ENCODE peak calls at places on chromosomes 5 and 9, in five cellular contexts. C, N, Y, S and V are unnamed samples. For H3K4me1 and H3K36me3, the result is how much of the 10 kb centered on the place peaks cover.

GRCh38 chr9:114080773-114081440 is 2.8 kb upstream of the AMBP start:
- DNase-seq in Y (peak), S (no peak), N (no peak), C (peak), V (no peak)

GRCh38 chr5:59840200-59840601 is 53.3 kb downstream of the PDE4D start:
- DNase-seq in S (no peak), Y (no peak), N (no peak), C (no peak), V (no peak)

GRCh38 chr5:84378961-84379360 is 5.7 kb downstream of the EDIL3 start:
- DNase-seq in N (no peak), Y (no peak), C (no peak), S (no peak), V (no peak)

GRCh38 chr5:76582252-76583162 is 40.7 kb downstream of the F2RL2 start:
- DNase-seq in S (no peak), C (no peak), N (no peak), Y (no peak), V (no peak)

GRCh38 chr9:27540537-27540936 is 10.9 kb upstream of the MOB3B start:
- DNase-seq in S (no peak), C (no peak), N (no peak), Y (no peak), V (no peak)

GRCh38 chr5:90095292-90096060 is 314.1 kb downstream of the CETN3 start:
- DNase-seq in S (no peak), C (no peak), N (no peak), Y (no peak), V (no peak)

GRCh38 chr5:32778403-32778802 is 67.3 kb downstream of the NPR3 start:
- DNase-seq in Y (no peak), C (no peak), S (no peak), N (no peak), V (no peak)

GRCh38 chr5:29930316-29930715 is 1263.2 kb upstream of the CDH6 start:
- DNase-seq in N (no peak), C (no peak), S (no peak), Y (no peak), V (no peak)

GRCh38 chr5:33867236-33867635 is 24.6 kb downstream of the ADAMTS12 start:
- DNase-seq in N (no peak), C (no peak), S (no peak), Y (no peak), V (no peak)

GRCh38 chr5:81830602-81831001 is 79.7 kb upstream of the SSBP2 start:
- DNase-seq in N (no peak), S (no peak), Y (no peak), C (no peak), V (no peak)

GRCh38 chr5:39713224-39713911 is 288.6 kb upstream of the DAB2 start:
- DNase-seq in N (no peak), Y (no peak), S (peak), C (no peak), V (no peak)

GRCh38 chr9:94945191-94946144 is 219.0 kb downstream of the AOPEP start:
- DNase-seq in C (no peak), Y (peak), N (no peak), S (peak), V (peak)

GRCh38 chr9:92947268-92948031 is at the start of gene FGD3:
- DNase-seq in N (peak), Y (peak), S (no peak), C (no peak), V (no peak)

GRCh38 chr9:123637940-123638634 is 282.1 kb downstream of the CRB2 start:
- DNase-seq in N (peak), S (no peak), C (no peak), Y (no peak), V (no peak)

GRCh38 chr5:150036513-150036912 is 36.0 kb downstream of the HMGXB3 start:
- DNase-seq in Y (no peak), S (peak), C (no peak), N (no peak), V (no peak)

GRCh38 chr9:20408513-20408912 is 213.8 kb downstream of the MLLT3 start:
- DNase-seq in Y (peak), C (no peak), S (no peak), N (no peak), V (no peak)

GRCh38 chr5:107165296-107165695 is 505.4 kb downstream of the EFNA5 start:
- DNase-seq in N (no peak), S (no peak), Y (no peak), C (no peak), V (no peak)

GRCh38 chr5:90813392-90813791 is 254.8 kb downstream of the ADGRV1 start:
- DNase-seq in C (no peak), N (no peak), S (no peak), Y (no peak), V (no peak)

GRCh38 chr9:2208991-2209390 is 193.8 kb downstream of the SMARCA2 start:
- DNase-seq in C (no peak), N (no peak), Y (no peak), S (no peak), V (no peak)

GRCh38 chr9:121718063-121718462 is 66.6 kb downstream of the DAB2IP start:
- DNase-seq in C (no peak), S (no peak), Y (peak), N (no peak), V (peak)

GRCh38 chr5:65446682-65447081 is 35.0 kb downstream of the ADAMTS6 start:
- DNase-seq in N (no peak), Y (no peak), S (no peak), C (no peak), V (no peak)

GRCh38 chr5:97618721-97619120 is 435.7 kb upstream of the RIOK2 start:
- DNase-seq in Y (no peak), C (no peak), S (no peak), N (no peak), V (no peak)

GRCh38 chr9:81685763-81686613 is 3.4 kb downstream of the TLE1 start:
- DNase-seq in S (no peak), Y (no peak), N (no peak), C (peak), V (no peak)

GRCh38 chr9:131095666-131096489 is 453 bp upstream of the AIF1L start:
- DNase-seq in N (no peak), S (no peak), C (no peak), Y (peak), V (no peak)

GRCh38 chr5:72434781-72435437 is 72.3 kb downstream of the ZNF366 start:
- DNase-seq in N (no peak), Y (no peak), S (peak), C (no peak), V (no peak)

GRCh38 chr5:1510151-1510561 is 13.6 kb downstream of the LPCAT1 start:
- DNase-seq in S (no peak), N (no peak), Y (peak), C (no peak), V (peak)

GRCh38 chr9:109519366-109519765 is 21.3 kb upstream of the PTPN3 start:
- DNase-seq in N (no peak), S (no peak), C (no peak), Y (no peak), V (no peak)

GRCh38 chr9:121331992-121332685 is 37.9 kb downstream of the STOM start:
- DNase-seq in Y (no peak), S (no peak), N (no peak), C (no peak), V (no peak)

GRCh38 chr5:160744253-160745112 is 107.5 kb downstream of the ATP10B start:
- DNase-seq in C (no peak), S (no peak), N (no peak), Y (no peak), V (no peak)

GRCh38 chr9:34070601-34071340 is 22.1 kb upstream of the UBAP2 start:
- DNase-seq in C (no peak), S (peak), Y (no peak), N (no peak), V (no peak)

GRCh38 chr5:73093943-73094342 is 26.4 kb upstream of the TMEM171 start:
- DNase-seq in Y (no peak), N (no peak), S (no peak), C (no peak), V (no peak)

GRCh38 chr9:32487981-32488380 is 38.0 kb downstream of the RIGI start:
- DNase-seq in S (no peak), Y (no peak), C (no peak), N (no peak), V (no peak)

GRCh38 chr5:169548315-169548714 is 35.3 kb upstream of the SPDL1 start:
- DNase-seq in C (peak), N (no peak), Y (no peak), S (no peak), V (no peak)

GRCh38 chr5:146565764-146566163 is 49.8 kb upstream of the GPR151 start:
- DNase-seq in S (no peak), Y (peak), N (peak), C (no peak), V (no peak)

GRCh38 chr5:73985145-73985544 is 359.1 kb downstream of the ARHGEF28 start:
- DNase-seq in Y (no peak), N (no peak), C (no peak), S (no peak), V (no peak)

GRCh38 chr5:76607353-76607871 is 15.8 kb downstream of the F2RL2 start:
- DNase-seq in N (no peak), C (no peak), Y (no peak), S (no peak), V (no peak)

GRCh38 chr9:123375725-123376132 is 19.7 kb downstream of the CRB2 start:
- DNase-seq in Y (no peak), C (no peak), S (no peak), N (no peak), V (peak)

GRCh38 chr5:137565450-137565849 is 66.3 kb upstream of the SPOCK1 start:
- DNase-seq in S (no peak), N (no peak), C (no peak), Y (no peak), V (no peak)

GRCh38 chr5:14006823-14007510 is 62.5 kb upstream of the DNAH5 start:
- DNase-seq in C (no peak), S (peak), N (no peak), Y (no peak), V (no peak)

GRCh38 chr9:134554750-134555655 is 86.6 kb upstream of the COL5A1 start:
- DNase-seq in C (no peak), S (no peak), Y (peak), N (no peak), V (no peak)

GRCh38 chr9:134551657-134552348 is 89.8 kb upstream of the COL5A1 start:
- DNase-seq in N (no peak), C (no peak), Y (no peak), S (no peak), V (no peak)

GRCh38 chr9:134552349-134552990 is 89.1 kb upstream of the COL5A1 start:
- DNase-seq in Y (no peak), S (no peak), C (no peak), N (no peak), V (no peak)

GRCh38 chr9:134554011-134554749 is 87.4 kb upstream of the COL5A1 start:
- DNase-seq in C (no peak), Y (no peak), S (no peak), N (no peak), V (no peak)

DNA sequence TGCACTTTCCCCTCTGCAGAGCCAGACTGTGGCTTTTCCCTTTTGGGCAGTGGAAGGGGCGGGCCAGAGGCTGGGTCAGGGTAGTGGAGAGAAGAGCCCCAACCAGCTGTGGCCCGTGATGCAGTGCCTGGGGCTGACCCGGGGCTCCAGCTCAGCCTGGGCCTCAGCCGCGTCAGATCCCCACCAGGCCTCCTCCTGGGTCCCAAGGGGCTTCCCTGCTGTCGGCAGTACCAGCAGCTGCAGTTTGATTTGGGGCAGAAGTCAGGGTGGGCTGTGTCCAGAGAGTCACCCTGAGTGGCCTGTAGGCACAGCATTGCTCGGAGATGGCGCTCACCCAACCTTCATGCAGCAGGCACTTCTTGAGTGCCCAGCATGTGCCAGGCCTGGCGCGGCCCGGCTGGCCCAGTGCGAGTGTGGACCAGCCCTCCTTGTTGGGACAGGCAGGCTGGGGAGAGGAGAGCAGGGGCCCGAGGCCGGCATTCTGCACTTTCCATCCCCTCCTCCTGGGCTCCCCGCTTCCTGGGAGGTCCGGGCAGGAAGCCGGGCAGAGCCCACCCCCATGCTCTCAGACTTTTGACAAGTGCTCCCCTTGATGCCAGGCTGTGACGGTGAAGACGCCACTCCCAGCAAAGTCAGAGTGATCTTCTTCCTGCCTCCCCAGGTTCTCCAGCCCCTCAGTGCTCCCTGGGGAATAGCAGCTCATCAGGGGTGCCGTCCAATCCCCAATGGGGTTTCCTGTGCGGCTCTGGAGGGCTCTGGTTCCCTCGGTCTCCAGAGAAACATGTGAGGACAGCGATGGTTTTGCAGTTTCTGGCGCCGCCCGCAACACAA is 88.3 kb upstream of the COL5A1 start:
- DNase-seq in S (no peak), Y (no peak), C (no peak), N (no peak), V (no peak)
- H3K4me1 ChIP-seq in S (under half), Y (under half), C (under half), N (under half), V (under half)

DNA sequence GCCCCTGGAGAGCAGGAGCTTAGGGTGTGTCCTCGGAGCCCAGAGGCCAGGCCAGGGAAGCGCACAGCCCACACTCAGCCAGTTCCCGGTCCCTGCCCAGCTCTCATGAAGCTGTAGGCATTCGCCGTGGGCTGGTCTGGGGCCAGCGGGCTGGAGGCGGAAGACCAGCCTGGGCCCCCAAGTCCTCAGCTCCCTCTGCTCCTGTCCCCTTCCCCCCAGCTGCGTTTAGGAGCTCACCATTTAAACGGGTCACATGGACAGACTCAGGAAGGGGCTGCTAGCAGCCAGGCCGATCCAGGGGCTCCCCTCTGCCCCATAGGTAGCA is 17.4 kb downstream of the DNLZ start:
- DNase-seq in S (no peak), Y (no peak), C (no peak), N (no peak), V (no peak)
- H3K27ac ChIP-seq in S (no peak), Y (peak), C (no peak), N (no peak), V (no peak)

GRCh38 chr5:17229308-17229707 is 11.9 kb downstream of the BASP1 start:
- DNase-seq in N (no peak), S (no peak), C (no peak), Y (no peak), V (no peak)

GRCh38 chr5:17230808-17231525 is 13.5 kb downstream of the BASP1 start:
- DNase-seq in Y (no peak), C (no peak), S (no peak), N (no peak), V (no peak)

GRCh38 chr5:17234384-17234783 is 17.0 kb downstream of the BASP1 start:
- DNase-seq in S (no peak), N (no peak), C (no peak), Y (no peak), V (no peak)

GRCh38 chr5:17233488-17233887 is 16.1 kb downstream of the BASP1 start:
- DNase-seq in C (no peak), Y (no peak), S (no peak), N (no peak), V (no peak)

GRCh38 chr5:17232405-17232804 is 15.0 kb downstream of the BASP1 start:
- DNase-seq in C (peak), Y (no peak), N (no peak), S (no peak), V (no peak)
- H3K36me3 ChIP-seq in C (under half), Y (half or more), N (under half), S (under half), V (under half)

DNA sequence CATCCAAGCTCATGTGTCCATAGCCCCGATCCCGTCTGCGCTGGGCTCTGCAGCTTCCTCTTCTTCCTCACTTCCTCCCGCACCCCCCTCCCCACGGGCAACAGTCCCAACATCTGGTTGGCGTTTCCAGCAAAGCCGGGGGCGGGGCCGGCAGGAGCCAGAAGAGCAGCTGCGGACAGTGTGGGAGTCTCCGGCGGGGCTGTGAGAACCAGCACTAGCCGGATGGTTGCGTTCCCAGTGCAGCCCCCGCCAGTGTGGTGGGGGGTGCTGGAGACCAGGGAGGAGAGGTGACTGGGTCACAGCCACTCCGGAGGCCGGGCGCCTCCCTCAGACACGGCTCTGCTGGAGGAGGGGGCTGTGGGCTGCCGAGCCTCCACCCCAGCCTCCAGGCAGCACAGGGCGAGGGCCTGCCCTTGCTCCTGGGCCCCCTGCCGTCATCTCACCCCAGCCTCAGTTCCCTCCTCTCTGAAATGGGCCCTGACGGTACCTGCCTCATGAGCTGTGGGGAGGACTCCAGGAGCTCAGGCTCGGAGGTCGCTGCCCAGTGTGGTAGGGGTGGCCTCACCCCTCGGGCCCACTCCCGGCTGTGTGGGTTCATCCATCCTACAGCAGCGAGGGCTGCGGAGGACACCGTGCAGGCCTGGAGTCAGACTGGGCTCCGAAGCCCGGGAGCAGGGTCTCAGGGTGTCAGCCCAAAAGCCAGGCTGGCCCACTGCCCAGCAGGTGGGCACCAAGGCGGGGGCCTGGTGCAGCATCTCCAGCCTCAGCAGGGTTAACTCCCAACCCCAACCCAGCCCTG is 41.5 kb upstream of the NOTCH1 start:
- DNase-seq in Y (peak), C (no peak), N (no peak), S (peak), V (peak)
- H3K4me1 ChIP-seq in Y (under half), C (under half), N (under half), S (under half), V (under half)

DNA sequence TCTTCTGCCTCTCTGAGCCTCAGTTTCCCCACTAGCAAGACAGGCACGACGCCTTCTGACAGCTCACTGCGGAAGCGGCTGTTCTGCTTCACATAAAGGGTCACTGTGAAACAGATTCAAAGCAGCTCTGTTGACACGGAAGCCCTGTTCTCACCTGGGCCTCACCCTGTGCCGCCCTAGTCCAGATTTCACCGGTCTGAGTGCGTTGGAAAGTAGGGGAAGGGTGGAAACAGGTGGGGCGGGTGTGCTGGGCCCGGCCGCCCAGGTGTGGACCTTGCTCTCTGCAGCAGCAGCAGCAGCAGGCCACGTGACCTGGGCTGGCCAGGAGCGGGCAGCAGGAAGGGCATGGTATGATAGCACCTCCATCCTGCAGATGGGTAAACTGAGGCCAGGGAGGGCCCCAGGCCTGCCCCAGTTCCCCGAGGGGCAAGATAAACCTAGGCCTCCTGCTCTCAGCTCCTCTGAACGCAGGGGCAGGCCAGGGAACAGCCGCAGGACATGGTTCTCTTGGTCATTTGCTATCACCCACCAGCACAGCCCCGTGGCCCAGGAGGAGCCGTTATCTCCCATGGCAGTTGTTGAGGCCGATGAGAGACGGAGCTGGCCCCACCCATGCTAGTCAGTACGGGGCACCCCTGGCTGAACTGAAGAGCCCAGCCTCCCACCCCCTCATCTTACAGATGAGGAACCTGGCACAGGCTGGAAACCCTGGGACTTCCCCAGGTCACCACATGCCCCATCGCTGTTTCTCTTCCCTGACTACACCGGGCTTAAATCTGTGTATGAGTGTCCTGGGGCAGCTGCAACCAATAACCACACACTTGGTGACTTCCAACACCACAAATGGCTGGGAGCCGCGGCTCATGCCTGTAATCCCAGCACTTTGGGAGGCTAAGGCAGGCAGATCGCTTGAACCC is 12.1 kb downstream of the PTGES2 start:
- DNase-seq in N (no peak), Y (peak), C (no peak), S (peak), V (peak)
- H3K27ac ChIP-seq in N (no peak), Y (no peak), C (no peak), S (no peak), V (no peak)

GRCh38 chr9:132451276-132451675 is 41.3 kb downstream of the CFAP77 start:
- DNase-seq in N (no peak), S (no peak), Y (no peak), C (no peak), V (no peak)
- H3K36me3 ChIP-seq in N (under half), S (under half), Y (under half), C (under half), V (under half)